ENCODE peak calls at places on chromosome 3, in ten cellular contexts. D, R, U, Y, X, G, M, B, A and S are unnamed samples.
A peak's percentile ranks its signal among the peaks of the same experiment; 100 is the strongest.

GRCh38 chr3:155244206-155244605 is 49.3 kb downstream of the STRIT1 start:
- DNase-seq in G (no peak), M (no peak), A (no peak), U (no peak), X (no peak), R (peak; percentile 4), Y (no peak), B (no peak), D (no peak), S (no peak)

GRCh38 chr3:45098315-45098714 is 47.9 kb downstream of the CDCP1 start:
- DNase-seq in U (no peak), X (no peak), B (no peak), A (no peak), R (no peak), G (no peak), Y (no peak), D (no peak), M (no peak), S (no peak)

GRCh38 chr3:157127831-157128767 is 31.8 kb downstream of the CCNL1 start:
- DNase-seq in G (no peak), B (peak; percentile 48), A (no peak), Y (peak; percentile 42), X (peak; percentile 53), U (peak; percentile 85), R (peak; percentile 95), D (no peak), M (peak; percentile 94), S (peak; percentile 98)

GRCh38 chr3:153315781-153316180 is 153.8 kb downstream of the RAP2B start:
- DNase-seq in R (no peak), B (no peak), U (peak; percentile 61), Y (no peak), A (no peak), G (no peak), X (no peak), D (no peak), M (no peak), S (no peak)

GRCh38 chr3:138180375-138181029 is 5.8 kb upstream of the DBR1 start:
- DNase-seq in R (peak; percentile 61), X (no peak), U (peak; percentile 59), A (no peak), G (no peak), D (peak; percentile 29), B (peak; percentile 37), M (peak; percentile 58), Y (peak; percentile 45), S (peak; percentile 29)

GRCh38 chr3:38646630-38647029 is 2.9 kb downstream of the SCN5A start:
- DNase-seq in R (peak; percentile 48), Y (no peak), B (no peak), A (no peak), X (no peak), D (no peak), U (peak; percentile 32), M (peak; percentile 21), G (no peak), S (peak; percentile 59)

GRCh38 chr3:84974347-84974746 is 15.6 kb downstream of the CADM2 start:
- DNase-seq in Y (no peak), D (no peak), G (no peak), U (peak; percentile 35), X (no peak), A (no peak), B (no peak), M (peak; percentile 23), R (no peak), S (no peak)

GRCh38 chr3:155270485-155271342 is 22.8 kb downstream of the STRIT1 start:
- DNase-seq in D (no peak), G (no peak), X (no peak), Y (no peak), A (no peak), U (peak; percentile 49), B (no peak), R (peak; percentile 1), M (peak; percentile 53), S (no peak)

GRCh38 chr3:71581981-71582611 is 1.4 kb downstream of the FOXP1 start:
- DNase-seq in U (peak; percentile 48), B (no peak), G (peak; percentile 46), A (peak; percentile 88), D (peak; percentile 54), M (peak; percentile 34), R (peak; percentile 54), X (no peak), Y (peak; percentile 61), S (peak; percentile 77)

GRCh38 chr3:194930439-194931204 is 244.9 kb downstream of the FAM43A start:
- DNase-seq in X (no peak), Y (no peak), D (no peak), B (no peak), G (peak; percentile 31), U (peak; percentile 68), R (peak; percentile 73), A (no peak), M (peak; percentile 46), S (peak; percentile 69)

GRCh38 chr3:116473602-116474001 is 28.3 kb upstream of the LSAMP start:
- DNase-seq in X (no peak), M (no peak), D (no peak), R (peak; percentile 1), Y (peak; percentile 45), B (no peak), U (no peak), A (no peak), G (no peak), S (peak; percentile 40)

GRCh38 chr3:65945480-65945879 is 93.2 kb downstream of the MAGI1 start:
- DNase-seq in M (no peak), B (no peak), R (peak; percentile 48), Y (no peak), D (no peak), G (no peak), X (no peak), U (peak; percentile 79), A (no peak), S (peak; percentile 34)

GRCh38 chr3:72630614-72631344 is 217.5 kb downstream of the SHQ1 start:
- DNase-seq in D (no peak), R (no peak), U (no peak), Y (no peak), G (no peak), A (no peak), B (no peak), M (no peak), X (no peak), S (no peak)

GRCh38 chr3:134677196-134677986 is 26.6 kb upstream of the KY start:
- DNase-seq in M (no peak), U (peak; percentile 14), Y (peak; percentile 7), B (peak; percentile 45), A (no peak), G (no peak), D (no peak), X (no peak), R (peak; percentile 23), S (peak; percentile 40)

GRCh38 chr3:125271127-125271526 is 58.6 kb upstream of the SLC12A8 start:
- DNase-seq in M (no peak), Y (no peak), G (no peak), D (no peak), R (no peak), U (no peak), A (no peak), X (no peak), B (no peak), S (no peak)

GRCh38 chr3:158709666-158710083 is 22.6 kb downstream of the RARRES1 start:
- DNase-seq in A (no peak), Y (peak; percentile 89), U (peak; percentile 85), M (peak; percentile 83), D (no peak), B (no peak), X (no peak), G (no peak), R (peak; percentile 98), S (peak; percentile 97)

GRCh38 chr3:186638259-186638658 is 1.9 kb upstream of the FETUB start:
- DNase-seq in M (no peak), X (no peak), R (no peak), A (no peak), Y (no peak), G (no peak), U (no peak), D (no peak), B (no peak), S (no peak)

GRCh38 chr3:197564097-197564843 is 8.5 kb upstream of the BDH1 start:
- DNase-seq in R (peak; percentile 37), G (no peak), B (no peak), D (no peak), Y (peak; percentile 11), M (no peak), U (peak; percentile 37), X (no peak), A (no peak), S (no peak)

GRCh38 chr3:72461787-72462186 is 386.5 kb downstream of the SHQ1 start:
- DNase-seq in U (no peak), R (no peak), Y (no peak), A (no peak), D (no peak), B (no peak), M (no peak), X (no peak), G (peak; percentile 29), S (no peak)

GRCh38 chr3:120475722-120476385 is 25.1 kb upstream of the FSTL1 start:
- DNase-seq in Y (no peak), U (no peak), G (no peak), B (no peak), A (no peak), X (no peak), R (peak; percentile 41), M (no peak), D (no peak), S (no peak)